ENCODE peak calls at places on chromosome 15, in six cellular contexts. K, Z, O, R, A and Q are unnamed samples.

GRCh38 chr15:64774556-64775523 is 549 bp downstream of the RBPMS2 start:
- DNase-seq in O (peak), R (peak), A (no peak), Z (no peak), K (peak), Q (no peak)

GRCh38 chr15:28919679-28920655 is 34.2 kb downstream of the APBA2 start:
- DNase-seq in O (no peak), A (no peak), K (no peak), Z (no peak), R (no peak), Q (no peak)

GRCh38 chr15:66789029-66790025 is 87.3 kb downstream of the SMAD6 start:
- DNase-seq in O (peak), Z (peak), R (no peak), K (peak), A (no peak), Q (peak)

GRCh38 chr15:81492303-81492702 is 118.3 kb upstream of the TMC3 start:
- DNase-seq in A (no peak), R (no peak), O (no peak), K (no peak), Z (no peak), Q (peak)

GRCh38 chr15:99019558-99020540 is 12.3 kb upstream of the PGPEP1L start:
- DNase-seq in R (no peak), O (no peak), K (peak), Z (peak), A (no peak), Q (peak)

GRCh38 chr15:49036650-49037545 is 9.3 kb downstream of the SECISBP2L start:
- DNase-seq in K (no peak), A (no peak), R (no peak), Z (no peak), O (no peak), Q (peak)

GRCh38 chr15:75451674-75452363 is at the start of gene SIN3A:
- DNase-seq in O (peak), A (peak), K (peak), Z (peak), R (peak), Q (peak)

GRCh38 chr15:98131924-98132323 is 171.4 kb downstream of the ARRDC4 start:
- DNase-seq in R (no peak), O (no peak), Z (no peak), K (no peak), A (no peak), Q (no peak)

GRCh38 chr15:87764461-87765236 is 491.9 kb downstream of the NTRK3 start:
- DNase-seq in Z (no peak), K (peak), A (no peak), R (peak), O (no peak), Q (peak)

GRCh38 chr15:78130466-78131294 is 565 bp downstream of the CIB2 start:
- DNase-seq in O (peak), R (peak), K (peak), Z (no peak), A (no peak), Q (no peak)

DNA sequence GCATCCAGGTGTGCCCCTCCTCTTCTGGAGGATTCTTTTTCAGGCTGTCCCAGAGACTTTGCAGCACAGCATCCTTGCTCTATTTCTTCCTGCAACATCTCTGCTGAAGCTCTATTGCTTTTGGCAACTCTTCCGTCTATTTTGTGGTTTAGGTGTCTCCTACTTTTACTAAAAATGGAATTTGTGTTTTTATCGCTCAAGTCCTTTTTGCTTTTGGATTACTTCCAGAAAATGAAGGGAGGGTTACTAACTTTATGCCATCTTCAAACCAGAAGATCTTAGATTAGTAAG is 66.4 kb downstream of the NOX5 start:
- DNase-seq in Z (no peak), A (no peak), O (no peak), R (no peak), K (no peak), Q (no peak)
- TF ChIP-seq SMC3 in Z (no peak), A (no peak), O (no peak), R (no peak), K (no peak), Q (no peak)

DNA sequence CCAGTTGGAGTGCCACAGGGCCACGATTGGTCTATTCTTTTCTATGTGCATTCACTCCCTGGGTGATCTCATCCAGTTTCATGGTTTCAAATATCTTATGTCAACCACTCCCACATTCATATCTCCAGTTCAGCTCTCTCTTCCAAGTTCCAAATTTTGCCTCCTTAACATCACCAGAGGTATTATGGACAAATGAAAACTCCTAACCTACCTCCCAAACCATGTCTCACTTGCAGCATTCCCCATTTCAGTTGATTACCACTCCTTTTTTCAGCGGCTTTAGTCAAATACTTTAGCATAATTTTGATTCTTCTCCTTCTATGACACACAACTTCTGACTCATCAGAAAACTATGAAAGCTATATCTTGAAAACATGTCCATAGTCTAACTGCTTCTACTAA is 203.1 kb upstream of the SEMA6D start:
- DNase-seq in K (no peak), A (no peak), Z (no peak), R (no peak), O (no peak), Q (peak)
- TF ChIP-seq SMC3 in K (no peak), A (no peak), Z (no peak), R (no peak), O (no peak), Q (no peak)

GRCh38 chr15:90334304-90334731 is 17.8 kb upstream of the ZNF774 start:
- DNase-seq in O (no peak), K (no peak), A (no peak), Z (peak), R (no peak), Q (no peak)

GRCh38 chr15:90337256-90337655 is 14.8 kb upstream of the ZNF774 start:
- DNase-seq in A (no peak), R (no peak), O (no peak), Z (no peak), K (no peak), Q (no peak)

GRCh38 chr15:90340345-90340744 is 11.7 kb upstream of the ZNF774 start:
- DNase-seq in A (no peak), Z (peak), K (peak), R (no peak), O (peak), Q (no peak)

GRCh38 chr15:90338483-90338980 is 13.6 kb upstream of the ZNF774 start:
- DNase-seq in K (no peak), R (no peak), A (no peak), O (no peak), Z (no peak), Q (no peak)

GRCh38 chr15:90336705-90337141 is 15.4 kb upstream of the ZNF774 start:
- DNase-seq in O (no peak), A (no peak), K (peak), Z (no peak), R (no peak), Q (peak)
- TF ChIP-seq SMC3 in O (no peak), A (no peak), K (no peak), Z (no peak), R (no peak), Q (no peak)

DNA sequence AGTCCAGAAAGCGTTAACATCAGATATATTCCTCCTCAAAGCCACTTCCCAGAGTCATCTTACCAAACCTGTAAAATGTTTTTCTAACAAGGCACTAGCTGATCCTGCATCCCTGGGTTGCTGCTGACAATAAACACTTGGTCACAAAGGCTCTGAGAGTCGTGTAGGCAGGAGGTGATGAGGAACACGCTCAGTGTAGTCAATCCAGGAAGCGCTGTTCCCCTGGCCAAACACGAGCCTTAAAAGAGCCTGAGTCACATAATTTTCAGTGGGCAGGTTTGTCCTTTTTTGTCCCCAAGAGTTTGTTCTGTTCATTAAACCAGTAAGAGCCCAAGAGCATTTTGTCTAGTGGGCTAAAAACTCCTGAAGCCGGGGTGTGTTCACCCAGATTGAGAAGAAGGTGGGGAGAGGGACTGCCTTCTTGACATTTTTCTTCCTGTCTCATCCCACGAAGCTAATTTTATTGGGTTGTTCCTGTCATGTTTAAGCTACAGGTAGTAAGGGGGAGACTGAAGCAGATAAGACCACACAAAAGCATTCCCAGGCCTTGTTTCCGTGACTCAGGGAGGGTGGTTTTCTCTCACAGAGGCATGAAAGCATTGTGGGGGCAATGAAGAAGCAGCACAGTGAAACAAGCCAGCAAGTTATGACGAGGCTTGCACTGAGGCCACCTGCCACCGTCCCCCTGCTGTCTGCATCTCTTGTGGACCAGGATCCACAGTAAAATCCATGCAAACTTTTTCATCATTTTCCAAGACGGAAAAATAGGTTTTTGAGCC is 73.7 kb downstream of the FOXB1 start:
- DNase-seq in R (no peak), A (no peak), O (no peak), Z (no peak), K (no peak), Q (no peak)
- TF ChIP-seq SMC3 in R (no peak), A (no peak), O (no peak), Z (no peak), K (no peak), Q (no peak)

GRCh38 chr15:76939715-76940114 is 8.2 kb downstream of the RCN2 start:
- DNase-seq in Z (no peak), A (no peak), K (no peak), R (no peak), O (no peak), Q (peak)

GRCh38 chr15:76951161-76951714 is 19.7 kb downstream of the RCN2 start:
- DNase-seq in O (no peak), Z (no peak), K (no peak), A (no peak), R (no peak), Q (no peak)

GRCh38 chr15:76947454-76947853 is 15.9 kb downstream of the RCN2 start:
- DNase-seq in R (no peak), K (no peak), O (no peak), A (no peak), Z (no peak), Q (no peak)

GRCh38 chr15:76942331-76942730 is 10.8 kb downstream of the RCN2 start:
- DNase-seq in K (no peak), Z (no peak), R (no peak), A (no peak), O (no peak), Q (no peak)

GRCh38 chr15:76945494-76945893 is 13.9 kb downstream of the RCN2 start:
- DNase-seq in O (no peak), A (no peak), K (no peak), Z (no peak), R (no peak), Q (peak)
- TF ChIP-seq SMC3 in O (no peak), A (no peak), K (no peak), Z (no peak), R (no peak), Q (no peak)

GRCh38 chr15:73321496-73322344 is 47.0 kb downstream of the HCN4 start:
- DNase-seq in R (no peak), O (no peak), A (no peak), K (no peak), Z (no peak), Q (no peak)

GRCh38 chr15:73320619-73321180 is 48.1 kb downstream of the HCN4 start:
- DNase-seq in Z (no peak), A (no peak), K (no peak), R (no peak), O (no peak), Q (no peak)

GRCh38 chr15:73318463-73319351 is 50.1 kb downstream of the HCN4 start:
- DNase-seq in K (no peak), O (peak), A (no peak), Z (no peak), R (peak), Q (no peak)

GRCh38 chr15:73319460-73320245 is 49.1 kb downstream of the HCN4 start:
- DNase-seq in A (no peak), O (no peak), R (no peak), K (no peak), Z (no peak), Q (no peak)

GRCh38 chr15:73317651-73318462 is 50.9 kb downstream of the HCN4 start:
- DNase-seq in Z (no peak), K (no peak), A (no peak), R (peak), O (no peak), Q (no peak)
- TF ChIP-seq SMC3 in Z (no peak), K (no peak), A (no peak), R (no peak), O (no peak), Q (no peak)

DNA sequence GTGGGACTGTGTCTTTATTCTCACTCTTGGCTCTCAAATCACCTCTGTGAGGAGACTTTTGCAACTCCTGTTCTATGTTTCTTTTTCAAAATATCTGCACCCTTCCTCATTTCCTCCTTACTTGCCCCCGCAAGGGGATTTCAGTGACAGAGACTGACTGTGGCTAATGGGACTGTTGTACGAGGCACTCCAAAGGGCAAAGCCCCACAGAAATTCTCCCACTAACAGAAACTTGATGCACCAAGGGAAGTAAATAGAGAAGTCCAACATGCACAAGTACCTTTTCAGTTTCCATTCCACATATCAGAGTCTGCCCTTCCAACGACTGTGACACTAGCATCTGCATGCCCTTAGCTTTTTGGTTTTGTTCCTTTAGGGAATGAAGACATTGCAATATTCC is 69.7 kb downstream of the LRRK1 start:
- DNase-seq in K (no peak), Z (no peak), A (no peak), O (no peak), R (no peak), Q (no peak)
- TF ChIP-seq SMC3 in K (no peak), Z (no peak), A (no peak), O (no peak), R (no peak), Q (no peak)

DNA sequence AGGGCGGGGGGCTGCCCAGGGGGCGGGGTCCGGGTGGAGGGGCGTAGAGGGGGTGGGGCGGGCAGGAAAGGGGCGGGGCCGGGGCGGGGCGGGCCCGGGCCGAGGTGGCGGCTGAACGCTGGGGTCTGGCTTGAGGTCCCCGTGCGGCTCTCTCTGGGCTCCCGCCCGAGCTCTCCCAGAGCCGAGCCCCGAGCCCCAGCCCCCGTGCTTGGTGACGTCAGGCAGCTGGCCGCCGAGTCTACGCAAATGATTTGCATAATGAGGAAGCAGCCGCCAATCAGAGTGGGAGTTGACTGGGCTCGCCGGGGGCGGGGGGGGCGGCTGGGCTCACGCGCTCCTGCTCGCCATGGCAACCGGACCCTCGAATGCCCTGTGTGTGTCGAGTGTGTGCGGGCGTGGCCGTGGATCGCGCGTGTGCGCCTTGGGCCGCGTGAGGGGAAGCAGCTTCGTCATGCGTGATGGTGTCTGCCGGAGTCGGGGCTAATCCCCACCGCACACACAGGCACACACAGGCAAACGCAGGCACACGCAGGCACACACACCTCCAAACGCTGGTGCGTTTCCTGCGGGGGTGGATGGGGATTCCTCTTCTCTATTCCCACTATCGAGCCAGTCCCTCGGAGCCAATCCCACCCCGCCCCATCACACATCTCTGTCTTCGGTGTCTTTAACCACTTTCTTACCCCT is at the start of gene CELF6:
- DNase-seq in O (peak), K (peak), A (peak), Z (no peak), R (peak), Q (peak)
- TF ChIP-seq SMC3 in O (no peak), K (no peak), A (no peak), Z (no peak), R (no peak), Q (no peak)

DNA sequence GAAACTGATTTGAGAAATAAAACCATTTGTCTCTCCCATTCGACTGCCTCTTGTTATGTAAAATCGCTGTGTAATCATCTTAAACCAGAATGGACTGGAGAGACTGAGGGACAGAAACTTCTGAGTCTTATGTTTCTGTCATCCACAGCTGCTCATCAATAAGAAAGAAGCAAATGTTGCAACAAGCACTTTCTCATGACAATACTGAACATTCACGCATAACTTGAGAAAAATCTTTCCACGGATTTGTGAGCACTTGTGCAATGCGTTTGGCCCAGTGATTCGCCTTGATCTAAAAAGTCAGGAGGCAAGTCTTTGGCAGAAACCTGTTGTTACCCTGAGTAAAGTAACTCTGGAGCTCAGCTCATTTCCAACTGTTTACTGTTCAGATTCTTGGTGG is 473.7 kb upstream of the RGMA start:
- DNase-seq in K (no peak), Z (no peak), A (no peak), O (no peak), R (no peak), Q (no peak)
- TF ChIP-seq SMC3 in K (no peak), Z (no peak), A (no peak), O (no peak), R (no peak), Q (no peak)